ENCODE peak calls at places on chromosomes 12 and 14, in seven cellular contexts. One of them, this sample, is unnamed.
A peak's percentile ranks its signal among the peaks of the same experiment; 100 is the strongest.

GRCh38 chr14:96052541-96053105 is 13.5 kb downstream of the C14orf132 start:
- DNase-seq in activated CD4-positive, alpha-beta T cell treated with anti-CD3 and anti-CD28 coated beads, Interleukin-2, amount 50 U/mL, for 24 hours: no peak
- DNase-seq in stimulated activated CD8-positive, alpha-beta memory T cell treated with anti-CD3 and anti-CD28 coated beads, Interleukin-7, amount 100 ng/mL, for 4 hours: no peak
- DNase-seq in foreskin fibroblast: no peak
- DNase-seq in sigmoid colon: no peak
- DNase-seq in HCEC 1CT: peak; percentile 14
- DNase-seq in mesothelial cell of epicardium: peak; percentile 28
- DNase-seq in this sample: no peak

GRCh38 chr12:54751493-54751892 is 102.8 kb upstream of the MUCL1 start:
- DNase-seq in activated CD4-positive, alpha-beta T cell treated with anti-CD3 and anti-CD28 coated beads, Interleukin-2, amount 50 U/mL, for 24 hours: no peak
- DNase-seq in stimulated activated CD8-positive, alpha-beta memory T cell treated with anti-CD3 and anti-CD28 coated beads, Interleukin-7, amount 100 ng/mL, for 4 hours: no peak
- DNase-seq in foreskin fibroblast: no peak
- DNase-seq in sigmoid colon: no peak
- DNase-seq in HCEC 1CT: no peak
- DNase-seq in mesothelial cell of epicardium: no peak
- DNase-seq in this sample: no peak

GRCh38 chr12:54251667-54252284 is 28.1 kb downstream of the CBX5 start:
- DNase-seq in activated CD4-positive, alpha-beta T cell treated with anti-CD3 and anti-CD28 coated beads, Interleukin-2, amount 50 U/mL, for 24 hours: no peak
- DNase-seq in stimulated activated CD8-positive, alpha-beta memory T cell treated with anti-CD3 and anti-CD28 coated beads, Interleukin-7, amount 100 ng/mL, for 4 hours: no peak
- DNase-seq in foreskin fibroblast: peak; percentile 25
- DNase-seq in sigmoid colon: no peak
- DNase-seq in HCEC 1CT: peak; percentile 46
- DNase-seq in mesothelial cell of epicardium: no peak
- DNase-seq in this sample: no peak

GRCh38 chr14:96997269-96997668 is 200.1 kb downstream of the VRK1 start:
- DNase-seq in activated CD4-positive, alpha-beta T cell treated with anti-CD3 and anti-CD28 coated beads, Interleukin-2, amount 50 U/mL, for 24 hours: no peak
- DNase-seq in stimulated activated CD8-positive, alpha-beta memory T cell treated with anti-CD3 and anti-CD28 coated beads, Interleukin-7, amount 100 ng/mL, for 4 hours: no peak
- DNase-seq in foreskin fibroblast: no peak
- DNase-seq in sigmoid colon: no peak
- DNase-seq in HCEC 1CT: no peak
- DNase-seq in mesothelial cell of epicardium: no peak
- DNase-seq in this sample: no peak

GRCh38 chr12:64335886-64336466 is 54.6 kb downstream of the C12orf56 start:
- DNase-seq in activated CD4-positive, alpha-beta T cell treated with anti-CD3 and anti-CD28 coated beads, Interleukin-2, amount 50 U/mL, for 24 hours: no peak
- DNase-seq in stimulated activated CD8-positive, alpha-beta memory T cell treated with anti-CD3 and anti-CD28 coated beads, Interleukin-7, amount 100 ng/mL, for 4 hours: no peak
- DNase-seq in foreskin fibroblast: no peak
- DNase-seq in sigmoid colon: no peak
- DNase-seq in HCEC 1CT: no peak
- DNase-seq in mesothelial cell of epicardium: no peak
- DNase-seq in this sample: no peak

GRCh38 chr14:100882991-100883788 is 20.3 kb downstream of the RTL1 start:
- DNase-seq in activated CD4-positive, alpha-beta T cell treated with anti-CD3 and anti-CD28 coated beads, Interleukin-2, amount 50 U/mL, for 24 hours: no peak
- DNase-seq in stimulated activated CD8-positive, alpha-beta memory T cell treated with anti-CD3 and anti-CD28 coated beads, Interleukin-7, amount 100 ng/mL, for 4 hours: no peak
- DNase-seq in foreskin fibroblast: no peak
- DNase-seq in sigmoid colon: no peak
- DNase-seq in HCEC 1CT: no peak
- DNase-seq in mesothelial cell of epicardium: no peak
- DNase-seq in this sample: no peak

GRCh38 chr14:64722842-64723447 is 18.7 kb downstream of the PLEKHG3 start:
- DNase-seq in activated CD4-positive, alpha-beta T cell treated with anti-CD3 and anti-CD28 coated beads, Interleukin-2, amount 50 U/mL, for 24 hours: no peak
- DNase-seq in stimulated activated CD8-positive, alpha-beta memory T cell treated with anti-CD3 and anti-CD28 coated beads, Interleukin-7, amount 100 ng/mL, for 4 hours: no peak
- DNase-seq in foreskin fibroblast: no peak
- DNase-seq in sigmoid colon: peak; percentile 41
- DNase-seq in HCEC 1CT: no peak
- DNase-seq in mesothelial cell of epicardium: no peak
- DNase-seq in this sample: no peak

GRCh38 chr12:93042684-93043083 is 113.6 kb upstream of the EEA1 start:
- DNase-seq in activated CD4-positive, alpha-beta T cell treated with anti-CD3 and anti-CD28 coated beads, Interleukin-2, amount 50 U/mL, for 24 hours: no peak
- DNase-seq in stimulated activated CD8-positive, alpha-beta memory T cell treated with anti-CD3 and anti-CD28 coated beads, Interleukin-7, amount 100 ng/mL, for 4 hours: no peak
- DNase-seq in foreskin fibroblast: no peak
- DNase-seq in sigmoid colon: no peak
- DNase-seq in HCEC 1CT: no peak
- DNase-seq in mesothelial cell of epicardium: no peak
- DNase-seq in this sample: no peak

GRCh38 chr12:21774358-21775129 is at the start of gene KCNJ8:
- DNase-seq in activated CD4-positive, alpha-beta T cell treated with anti-CD3 and anti-CD28 coated beads, Interleukin-2, amount 50 U/mL, for 24 hours: no peak
- DNase-seq in stimulated activated CD8-positive, alpha-beta memory T cell treated with anti-CD3 and anti-CD28 coated beads, Interleukin-7, amount 100 ng/mL, for 4 hours: no peak
- DNase-seq in foreskin fibroblast: no peak
- DNase-seq in sigmoid colon: peak; percentile 92
- DNase-seq in HCEC 1CT: peak; percentile 48
- DNase-seq in mesothelial cell of epicardium: peak; percentile 58
- DNase-seq in this sample: peak; percentile 73

GRCh38 chr14:64423987-64424386 is 35.8 kb downstream of the MTHFD1 start:
- DNase-seq in activated CD4-positive, alpha-beta T cell treated with anti-CD3 and anti-CD28 coated beads, Interleukin-2, amount 50 U/mL, for 24 hours: no peak
- DNase-seq in stimulated activated CD8-positive, alpha-beta memory T cell treated with anti-CD3 and anti-CD28 coated beads, Interleukin-7, amount 100 ng/mL, for 4 hours: no peak
- DNase-seq in foreskin fibroblast: peak; percentile 58
- DNase-seq in sigmoid colon: no peak
- DNase-seq in HCEC 1CT: peak; percentile 67
- DNase-seq in mesothelial cell of epicardium: no peak
- DNase-seq in this sample: no peak

GRCh38 chr14:94562941-94563883 is 2.0 kb downstream of the SERPINA4 start:
- DNase-seq in activated CD4-positive, alpha-beta T cell treated with anti-CD3 and anti-CD28 coated beads, Interleukin-2, amount 50 U/mL, for 24 hours: no peak
- DNase-seq in stimulated activated CD8-positive, alpha-beta memory T cell treated with anti-CD3 and anti-CD28 coated beads, Interleukin-7, amount 100 ng/mL, for 4 hours: no peak
- DNase-seq in foreskin fibroblast: no peak
- DNase-seq in sigmoid colon: no peak
- DNase-seq in HCEC 1CT: no peak
- DNase-seq in mesothelial cell of epicardium: no peak
- DNase-seq in this sample: no peak

GRCh38 chr12:13073191-13073590 is 29.0 kb downstream of the FAM234B start:
- DNase-seq in activated CD4-positive, alpha-beta T cell treated with anti-CD3 and anti-CD28 coated beads, Interleukin-2, amount 50 U/mL, for 24 hours: no peak
- DNase-seq in stimulated activated CD8-positive, alpha-beta memory T cell treated with anti-CD3 and anti-CD28 coated beads, Interleukin-7, amount 100 ng/mL, for 4 hours: no peak
- DNase-seq in foreskin fibroblast: no peak
- DNase-seq in sigmoid colon: no peak
- DNase-seq in HCEC 1CT: no peak
- DNase-seq in mesothelial cell of epicardium: no peak
- DNase-seq in this sample: no peak

GRCh38 chr12:47819902-47820630 is at the start of gene HDAC7:
- DNase-seq in activated CD4-positive, alpha-beta T cell treated with anti-CD3 and anti-CD28 coated beads, Interleukin-2, amount 50 U/mL, for 24 hours: peak; percentile 68
- DNase-seq in stimulated activated CD8-positive, alpha-beta memory T cell treated with anti-CD3 and anti-CD28 coated beads, Interleukin-7, amount 100 ng/mL, for 4 hours: no peak
- DNase-seq in foreskin fibroblast: peak; percentile 89
- DNase-seq in sigmoid colon: peak; percentile 96
- DNase-seq in HCEC 1CT: peak; percentile 78
- DNase-seq in mesothelial cell of epicardium: peak; percentile 66
- DNase-seq in this sample: peak; percentile 81